ENCODE peak calls at places on chromosomes 7 and 10, in five cellular contexts. X is neuronal stem cell, C is IMR-90, O is astrocyte, Q is PC-3. F is an unnamed sample.

GRCh38 chr7:44912775-44913347 is 27.5 kb upstream of the PURB start:
- DNase-seq in C (no peak), O (no peak), X (no peak), Q (no peak), F (no peak)

GRCh38 chr7:43669286-43670081 is 59.8 kb downstream of the COA1 start:
- DNase-seq in Q (no peak), O (peak; percentile 70), C (no peak), X (no peak), F (no peak)

GRCh38 chr7:158344706-158345300 is 242.8 kb downstream of the PTPRN2 start:
- DNase-seq in X (no peak), C (no peak), O (no peak), Q (no peak), F (no peak)

GRCh38 chr7:136501151-136501550 is 367.3 kb upstream of the CHRM2 start:
- DNase-seq in O (no peak), X (no peak), Q (no peak), C (no peak), F (no peak)

GRCh38 chr10:79219276-79219957 is 127.9 kb upstream of the PPIF start:
- DNase-seq in Q (no peak), O (peak; percentile 15), X (no peak), C (peak; percentile 52), F (no peak)

GRCh38 chr7:151491859-151492258 is 27.8 kb downstream of the RHEB start:
- DNase-seq in C (peak; percentile 90), Q (peak; percentile 86), X (no peak), O (peak; percentile 93), F (no peak)

GRCh38 chr7:115008465-115009114 is 86.7 kb downstream of the MDFIC start:
- DNase-seq in O (peak; percentile 72), Q (no peak), X (no peak), C (peak; percentile 79), F (no peak)

GRCh38 chr7:74002474-74003017 is 25.4 kb upstream of the ELN start:
- DNase-seq in C (peak; percentile 78), X (no peak), O (peak; percentile 81), Q (peak; percentile 72), F (no peak)

GRCh38 chr10:98638920-98639319 is 192.2 kb upstream of the HPS1 start:
- DNase-seq in X (no peak), Q (no peak), O (no peak), C (no peak), F (no peak)

GRCh38 chr7:107559864-107560263 is 3.9 kb downstream of the COG5 start:
- DNase-seq in O (peak; percentile 73), C (peak; percentile 78), X (no peak), Q (peak; percentile 31), F (no peak)

GRCh38 chr7:107130487-107131220 is 38.1 kb upstream of the HBP1 start:
- DNase-seq in X (no peak), Q (peak; percentile 15), C (no peak), O (peak; percentile 30), F (peak; percentile 55)

GRCh38 chr7:23449941-23450340 is 20.4 kb downstream of the IGF2BP3 start:
- DNase-seq in C (no peak), O (no peak), Q (no peak), X (no peak), F (peak; percentile 55)

GRCh38 chr7:117675519-117676137 is 195.8 kb downstream of the CFTR start:
- DNase-seq in Q (no peak), X (no peak), C (peak; percentile 10), O (no peak), F (no peak)

GRCh38 chr7:117672433-117672832 is 192.6 kb downstream of the CFTR start:
- DNase-seq in Q (peak; percentile 44), O (no peak), X (no peak), C (no peak), F (no peak)

GRCh38 chr7:117673839-117674238 is 194.0 kb downstream of the CFTR start:
- DNase-seq in C (peak; percentile 67), O (peak; percentile 36), Q (peak; percentile 71), X (no peak), F (peak; percentile 63)

GRCh38 chr7:117673367-117673766 is 193.5 kb downstream of the CFTR start:
- DNase-seq in C (no peak), X (peak; percentile 61), Q (no peak), O (peak; percentile 16), F (no peak)

DNA sequence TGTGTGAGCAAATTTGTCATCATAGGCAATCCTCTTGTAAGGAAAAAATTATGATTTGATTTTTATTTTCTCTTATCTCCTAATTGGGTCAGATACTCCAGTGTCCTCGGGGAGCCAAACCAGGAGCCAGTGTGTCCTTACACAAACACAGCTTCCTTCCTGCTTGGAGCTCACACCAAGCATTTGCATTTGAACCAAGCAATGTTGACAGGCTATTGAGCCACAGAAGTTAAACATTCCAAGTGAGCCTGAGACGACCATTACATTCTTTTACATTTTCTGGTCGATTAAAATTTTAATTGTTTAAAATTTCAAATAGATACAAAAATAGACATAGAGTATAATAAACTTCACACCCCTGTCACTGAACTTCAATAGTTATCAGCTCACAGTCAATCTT is 194.8 kb downstream of the CFTR start:
- DNase-seq in O (no peak), Q (no peak), C (no peak), X (no peak), F (no peak)
- H3K4me1 ChIP-seq in O (no peaks in the 10 kb centered on the region), Q (peaks cover 13% of the 10 kb centered on the region), C (peaks cover 11% of the 10 kb centered on the region), X (peaks cover 29% of the 10 kb centered on the region), F (no peaks in the 10 kb centered on the region)

DNA sequence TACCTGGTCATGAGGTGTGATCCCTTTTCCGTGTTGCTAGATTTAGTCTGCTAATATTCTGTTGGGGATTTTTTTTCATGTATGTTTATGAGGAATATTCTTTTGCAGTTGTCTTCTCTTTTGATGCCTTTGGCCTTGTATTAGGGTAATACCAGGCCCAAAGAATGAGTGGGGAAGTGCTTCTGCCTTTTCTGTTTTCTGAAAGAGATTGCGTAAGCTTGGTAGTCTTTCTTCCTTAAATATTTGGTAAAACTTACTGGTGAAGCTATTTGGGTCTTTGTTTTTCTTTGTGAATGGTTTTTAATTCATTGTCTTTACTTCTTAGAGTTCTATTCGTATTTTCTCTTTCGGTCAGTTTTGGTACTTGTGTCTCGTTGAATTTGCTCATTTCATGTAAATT is 51.1 kb downstream of the SHH start:
- DNase-seq in O (no peak), C (no peak), X (no peak), Q (no peak), F (no peak)
- H3K9ac ChIP-seq in O (no peak overlapping the region), C (no peak overlapping the region), X (no peak overlapping the region), Q (no peak overlapping the region), F (no peak overlapping the region)

GRCh38 chr7:15459018-15459621 is 102.7 kb downstream of the AGMO start:
- DNase-seq in O (no peak), Q (no peak), X (no peak), C (no peak), F (no peak)
- H3K4me1 ChIP-seq in O (no peaks in the 10 kb centered on the region), Q (peaks cover 11% of the 10 kb centered on the region), X (no peaks in the 10 kb centered on the region), C (peaks cover 6% of the 10 kb centered on the region), F (no peaks in the 10 kb centered on the region)

GRCh38 chr7:42095791-42096190 is 141.2 kb downstream of the GLI3 start:
- DNase-seq in X (no peak), C (no peak), O (no peak), Q (no peak), F (no peak)

GRCh38 chr7:42097756-42098155 is 139.3 kb downstream of the GLI3 start:
- DNase-seq in Q (peak; percentile 93), O (peak; percentile 82), X (no peak), C (peak; percentile 89), F (no peak)

GRCh38 chr7:42096262-42096661 is 140.7 kb downstream of the GLI3 start:
- DNase-seq in Q (no peak), C (no peak), O (no peak), X (no peak), F (no peak)

GRCh38 chr7:42099076-42099836 is 137.8 kb downstream of the GLI3 start:
- DNase-seq in X (no peak), C (peak; percentile 35), Q (peak; percentile 23), O (no peak), F (no peak)

DNA sequence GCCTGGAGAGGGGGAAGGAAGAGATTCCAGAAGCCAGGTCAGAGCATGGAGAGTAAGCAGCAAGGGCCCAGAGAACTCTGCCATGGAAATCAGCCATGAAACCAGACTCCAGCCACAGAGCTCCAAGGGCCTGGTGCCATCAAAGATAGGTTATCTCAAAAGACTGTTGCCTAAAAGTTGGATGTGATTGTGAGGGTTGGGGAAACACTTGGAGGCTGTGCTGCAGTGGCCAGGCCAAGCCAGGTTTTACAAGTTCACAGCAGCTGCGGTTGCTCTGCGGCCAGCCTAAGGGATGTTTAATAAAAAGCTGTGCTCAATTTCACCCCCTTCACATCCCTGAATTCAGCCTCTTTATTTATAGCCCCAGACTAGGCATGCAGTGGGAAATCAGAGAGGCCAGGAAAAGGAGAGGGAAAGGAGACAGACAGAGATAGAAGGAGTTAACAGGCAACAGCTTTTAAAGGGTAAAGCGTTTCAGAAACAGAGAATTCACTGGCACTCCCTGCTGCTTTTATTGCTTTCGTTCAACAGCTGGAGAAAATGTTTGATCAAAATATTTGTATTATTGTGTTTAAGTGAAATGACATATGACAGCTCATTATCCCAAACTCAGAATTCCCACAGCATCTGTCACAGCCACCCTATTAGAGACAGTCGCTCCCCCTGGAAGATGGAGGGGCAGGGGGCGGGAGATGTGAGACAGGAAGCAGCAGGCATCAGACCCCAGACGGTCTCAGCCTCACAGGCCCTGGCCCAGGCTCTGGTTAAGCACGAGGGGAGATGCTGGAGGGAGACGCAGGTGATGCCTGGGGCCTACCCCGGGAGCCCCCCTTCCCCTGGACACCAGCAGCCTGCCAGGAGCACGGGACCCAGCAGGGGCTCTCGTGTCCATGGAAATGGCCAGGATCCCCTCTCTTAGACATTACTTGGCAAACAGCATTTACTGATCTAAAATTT is 140.1 kb downstream of the GLI3 start:
- DNase-seq in O (peak; percentile 79), Q (no peak), X (no peak), C (peak; percentile 53), F (no peak)
- H3K9ac ChIP-seq in O (no peak overlapping the region), Q (peak overlapping the region; percentile 48), X (no peak overlapping the region), C (peak overlapping the region; percentile 39), F (no peak overlapping the region)

DNA sequence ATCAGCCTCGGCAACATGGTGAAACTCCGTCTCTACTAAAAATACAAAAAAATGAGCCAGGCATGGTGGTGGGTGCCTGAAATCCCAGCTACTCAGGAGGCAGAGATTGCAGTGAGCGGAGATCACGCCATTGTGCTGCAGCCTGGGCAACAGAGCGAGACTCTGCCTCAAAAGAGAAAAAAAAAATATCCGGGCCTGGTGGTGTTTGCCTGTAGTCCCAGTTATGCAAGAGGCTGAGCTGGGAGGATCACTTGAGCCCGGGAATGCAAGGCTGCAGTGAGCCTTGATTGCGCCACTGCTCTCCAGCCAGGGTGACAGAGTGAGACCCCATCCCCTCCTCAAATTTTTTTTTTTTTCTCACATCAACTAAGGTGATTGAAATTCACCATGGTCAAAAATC is 42.8 kb downstream of the CDC123 start:
- DNase-seq in C (no peak), Q (no peak), O (no peak), X (no peak), F (no peak)
- H3K4me1 ChIP-seq in C (peaks cover 8% of the 10 kb centered on the region), Q (no peaks in the 10 kb centered on the region), O (no peaks in the 10 kb centered on the region), X (no peaks in the 10 kb centered on the region), F (peaks cover 32% of the 10 kb centered on the region)

DNA sequence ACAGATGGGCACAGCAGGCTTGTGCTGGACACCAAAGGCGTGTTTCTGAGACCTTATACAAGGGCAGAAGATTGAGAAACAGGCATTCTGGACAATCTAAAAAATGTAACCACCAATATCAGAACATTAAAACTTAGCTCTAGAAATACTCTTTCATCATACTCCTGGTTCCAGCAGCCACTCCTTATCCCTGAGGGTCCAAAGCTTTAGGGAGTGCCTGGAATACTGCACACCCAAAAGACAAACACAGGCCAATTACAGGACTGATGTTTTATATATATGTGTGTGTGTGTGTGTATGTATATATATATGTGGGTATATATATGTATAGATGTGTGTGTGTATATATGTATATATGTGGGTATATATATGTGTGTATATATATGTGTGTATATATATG is 39.6 kb downstream of the FAM171A1 start:
- DNase-seq in Q (no peak), O (no peak), C (no peak), X (no peak), F (no peak)
- H3K9ac ChIP-seq in Q (no peak overlapping the region), O (no peak overlapping the region), C (no peak overlapping the region), X (no peak overlapping the region), F (no peak overlapping the region)

F was measured in Karpas-422.